ENCODE peak calls at places on chromosomes 2 and 18, in ten cellular contexts. A, H, Q, W, Z, F, C, K, X and J are unnamed samples.

GRCh38 chr2:16135196-16135912 is 195.0 kb downstream of the MYCN start:
- DNase-seq in Q (no peak), X (no peak), K (no peak), W (no peak), A (no peak), H (no peak), F (no peak), C (no peak), Z (no peak), J (no peak)

GRCh38 chr2:14678754-14679153 is 46.2 kb downstream of the LRATD1 start:
- DNase-seq in W (no peak), Q (no peak), Z (no peak), C (peak), A (no peak), F (no peak), H (no peak), K (no peak), X (no peak), J (no peak)

GRCh38 chr2:190180313-190181065 is 118.0 kb upstream of the MSTN start:
- DNase-seq in K (no peak), H (peak), A (no peak), C (peak), F (peak), W (peak), X (no peak), Q (peak), Z (peak), J (peak)

GRCh38 chr2:29460191-29460590 is 345.0 kb downstream of the CLIP4 start:
- DNase-seq in H (no peak), C (no peak), A (no peak), Z (no peak), F (no peak), X (no peak), Q (no peak), W (no peak), K (no peak), J (no peak)

GRCh38 chr2:37858197-37858711 is 66.8 kb upstream of the RMDN2 start:
- DNase-seq in W (no peak), Q (no peak), A (peak), F (no peak), C (no peak), K (no peak), Z (no peak), X (no peak), H (no peak), J (no peak)

GRCh38 chr2:240287011-240287410 is 146.6 kb upstream of the OTOS start:
- DNase-seq in H (no peak), X (no peak), Z (no peak), F (no peak), A (no peak), Q (no peak), K (no peak), W (no peak), C (no peak), J (no peak)

GRCh38 chr18:62878305-62878704 is 163.0 kb downstream of the PHLPP1 start:
- DNase-seq in X (no peak), W (no peak), Z (no peak), H (no peak), F (no peak), A (no peak), Q (no peak), K (no peak), C (no peak), J (no peak)

GRCh38 chr2:226690471-226691024 is 109.1 kb downstream of the IRS1 start:
- DNase-seq in W (no peak), F (no peak), X (no peak), K (no peak), Z (no peak), A (peak), Q (no peak), H (no peak), C (no peak), J (no peak)

GRCh38 chr2:20093263-20094141 is 42.1 kb upstream of the LAPTM4A start:
- DNase-seq in Q (peak), X (no peak), W (no peak), H (peak), Z (no peak), A (peak), K (no peak), C (no peak), F (peak), J (no peak)

GRCh38 chr2:105576440-105577241 is 168.1 kb upstream of the NCK2 start:
- DNase-seq in X (no peak), A (peak), Z (peak), F (peak), K (no peak), W (no peak), C (peak), Q (no peak), H (peak), J (no peak)

GRCh38 chr2:6359964-6360363 is 505.7 kb downstream of the CMPK2 start:
- DNase-seq in W (no peak), X (no peak), H (no peak), Z (no peak), Q (no peak), A (no peak), C (no peak), K (no peak), F (no peak), J (no peak)

GRCh38 chr2:215736653-215737290 is 276.6 kb downstream of the MREG start:
- DNase-seq in A (peak), H (no peak), F (no peak), W (peak), X (no peak), Z (no peak), Q (no peak), C (no peak), K (no peak), J (no peak)

GRCh38 chr18:55261253-55261652 is 302.0 kb upstream of the CCDC68 start:
- DNase-seq in C (no peak), Z (no peak), Q (no peak), F (peak), K (no peak), W (no peak), X (no peak), A (no peak), H (no peak), J (no peak)

GRCh38 chr18:62617793-62618591 is 95.2 kb downstream of the ZCCHC2 start:
- DNase-seq in K (no peak), Q (no peak), C (peak), F (no peak), W (no peak), A (no peak), Z (no peak), X (no peak), H (no peak), J (no peak)

GRCh38 chr2:206259615-206260426 is 14.6 kb upstream of the ZDBF2 start:
- DNase-seq in Q (no peak), K (no peak), X (no peak), H (no peak), C (no peak), A (no peak), F (no peak), W (no peak), Z (no peak), J (no peak)

GRCh38 chr2:123993728-123994323 is 31.3 kb upstream of the CNTNAP5 start:
- DNase-seq in W (peak), F (no peak), K (peak), Z (peak), C (no peak), X (no peak), Q (no peak), A (peak), H (peak), J (no peak)

GRCh38 chr2:98822301-98823164 is 91.6 kb upstream of the MGAT4A start:
- DNase-seq in A (no peak), Z (peak), X (peak), F (no peak), K (peak), W (no peak), H (no peak), Q (peak), C (no peak), J (no peak)

GRCh38 chr2:11764359-11764758 is 17.9 kb downstream of the LPIN1 start:
- DNase-seq in K (no peak), W (no peak), H (no peak), Z (no peak), Q (peak), C (no peak), X (no peak), F (peak), A (no peak), J (no peak)

GRCh38 chr2:43406643-43407042 is 180.2 kb upstream of the ZFP36L2 start:
- DNase-seq in F (no peak), Z (no peak), X (no peak), C (no peak), K (no peak), W (no peak), H (no peak), Q (no peak), A (no peak), J (no peak)

GRCh38 chr2:71945133-71945959 is 202.3 kb downstream of the CYP26B1 start:
- DNase-seq in X (no peak), C (no peak), F (no peak), W (no peak), Q (no peak), H (no peak), K (no peak), A (no peak), Z (no peak), J (peak)

GRCh38 chr2:9610781-9611548 is 19.8 kb downstream of the YWHAQ start:
- DNase-seq in H (no peak), F (no peak), K (no peak), A (no peak), Q (no peak), C (no peak), Z (no peak), W (no peak), X (no peak), J (no peak)

GRCh38 chr2:3241971-3242746 is 135.5 kb downstream of the EIPR1 start:
- DNase-seq in W (no peak), K (no peak), Z (no peak), X (no peak), A (no peak), F (no peak), Q (no peak), H (no peak), C (no peak), J (no peak)

GRCh38 chr18:35662293-35663062 is 80.9 kb downstream of the GALNT1 start:
- DNase-seq in F (no peak), X (no peak), K (no peak), C (no peak), H (no peak), Z (peak), Q (no peak), A (no peak), W (no peak), J (no peak)

GRCh38 chr2:170396799-170397459 is 219.0 kb downstream of the MYO3B start:
- DNase-seq in X (no peak), Q (no peak), A (peak), W (no peak), K (no peak), F (peak), C (peak), H (no peak), Z (peak), J (no peak)

GRCh38 chr2:23649819-23650218 is 264.8 kb downstream of the KLHL29 start:
- DNase-seq in W (no peak), Z (no peak), A (peak), C (no peak), Q (no peak), F (no peak), H (no peak), X (no peak), K (no peak), J (no peak)

GRCh38 chr2:147405651-147406050 is 439.2 kb upstream of the ACVR2A start:
- DNase-seq in A (no peak), Z (no peak), K (no peak), H (no peak), W (no peak), Q (no peak), X (no peak), C (no peak), F (no peak), J (no peak)

GRCh38 chr2:12120281-12121150 is 374.1 kb downstream of the LPIN1 start:
- DNase-seq in Q (no peak), W (no peak), K (no peak), A (peak), C (no peak), Z (no peak), F (no peak), H (no peak), X (no peak), J (no peak)

GRCh38 chr18:48161911-48162698 is 231.6 kb upstream of the SMAD2 start:
- DNase-seq in Q (no peak), H (peak), Z (no peak), K (no peak), F (no peak), W (no peak), A (peak), X (no peak), C (no peak), J (no peak)

GRCh38 chr18:35038029-35038428 is 3.2 kb upstream of the MAPRE2 start:
- DNase-seq in A (no peak), C (no peak), F (no peak), K (no peak), W (no peak), H (no peak), Q (no peak), X (no peak), Z (no peak), J (no peak)

GRCh38 chr2:234377761-234378341 is 119.0 kb downstream of the ARL4C start:
- DNase-seq in H (no peak), W (no peak), A (peak), X (no peak), C (no peak), Q (no peak), K (no peak), F (no peak), Z (no peak), J (no peak)

GRCh38 chr18:11728247-11728646 is 39.2 kb downstream of the GNAL start:
- DNase-seq in C (no peak), K (no peak), A (peak), H (no peak), W (no peak), F (no peak), X (no peak), Z (no peak), Q (no peak), J (no peak)

GRCh38 chr2:119174216-119174992 is 15.9 kb upstream of the C1QL2 start:
- DNase-seq in K (peak), Q (peak), C (no peak), W (peak), F (peak), X (peak), Z (peak), H (peak), A (peak), J (no peak)

GRCh38 chr2:100606740-100607343 is 44.0 kb downstream of the PDCL3 start:
- DNase-seq in F (peak), A (peak), W (peak), C (peak), K (no peak), Z (peak), Q (no peak), X (no peak), H (peak), J (peak)